ENCODE peak calls at places on chromosomes 12 and 14, in five cellular contexts. One of them, this sample, is unnamed.

GRCh38 chr14:63436286-63437098 is 106.7 kb downstream of the PPP2R5E start:
- DNase-seq in A549: no peak
- DNase-seq in Peyer's patch: no peak
- DNase-seq in lower leg skin: no peak
- DNase-seq in transverse colon: no peak
- DNase-seq in this sample: no peak

GRCh38 chr12:77841467-77842054 is 10.9 kb downstream of the NAV3 start:
- DNase-seq in A549: no peak
- DNase-seq in Peyer's patch: no peak
- DNase-seq in lower leg skin: no peak
- DNase-seq in transverse colon: no peak
- DNase-seq in this sample: no peak

GRCh38 chr12:118259079-118259478 is 113.6 kb downstream of the TAOK3 start:
- DNase-seq in A549: no peak
- DNase-seq in Peyer's patch: no peak
- DNase-seq in lower leg skin: no peak
- DNase-seq in transverse colon: no peak
- DNase-seq in this sample: no peak

GRCh38 chr12:68794653-68795253 is 13.2 kb upstream of the MDM2 start:
- DNase-seq in A549: no peak
- DNase-seq in Peyer's patch: no peak
- DNase-seq in lower leg skin: peak
- DNase-seq in transverse colon: no peak
- DNase-seq in this sample: no peak

GRCh38 chr12:64696065-64696741 is 63.0 kb downstream of the GNS start:
- DNase-seq in A549: peak
- DNase-seq in Peyer's patch: no peak
- DNase-seq in lower leg skin: no peak
- DNase-seq in transverse colon: no peak
- DNase-seq in this sample: no peak

GRCh38 chr12:27076468-27076867 is 5.9 kb downstream of the C12orf71 start:
- DNase-seq in A549: no peak
- DNase-seq in Peyer's patch: no peak
- DNase-seq in lower leg skin: no peak
- DNase-seq in transverse colon: no peak
- DNase-seq in this sample: no peak

GRCh38 chr12:123057505-123058265 is 77.2 kb downstream of the ARL6IP4 start:
- DNase-seq in A549: no peak
- DNase-seq in Peyer's patch: no peak
- DNase-seq in lower leg skin: no peak
- DNase-seq in transverse colon: no peak
- DNase-seq in this sample: no peak

GRCh38 chr12:15244341-15244740 is 23.1 kb upstream of the RERG start:
- DNase-seq in A549: no peak
- DNase-seq in Peyer's patch: no peak
- DNase-seq in lower leg skin: no peak
- DNase-seq in transverse colon: no peak
- DNase-seq in this sample: no peak

GRCh38 chr12:130026608-130027176 is 122.9 kb upstream of the TMEM132D start:
- DNase-seq in A549: peak
- DNase-seq in Peyer's patch: no peak
- DNase-seq in lower leg skin: no peak
- DNase-seq in transverse colon: peak
- DNase-seq in this sample: peak

GRCh38 chr14:104883681-104884361 is 18.8 kb downstream of the CEP170B start:
- DNase-seq in A549: no peak
- DNase-seq in Peyer's patch: no peak
- DNase-seq in lower leg skin: no peak
- DNase-seq in transverse colon: no peak
- DNase-seq in this sample: no peak

GRCh38 chr12:106445981-106446380 is 88.4 kb downstream of the POLR3B start:
- DNase-seq in A549: no peak
- DNase-seq in Peyer's patch: no peak
- DNase-seq in lower leg skin: no peak
- DNase-seq in transverse colon: no peak
- DNase-seq in this sample: no peak

GRCh38 chr14:29926228-29926627 is 1.4 kb downstream of the PRKD1 start:
- DNase-seq in A549: no peak
- DNase-seq in Peyer's patch: no peak
- DNase-seq in lower leg skin: no peak
- DNase-seq in transverse colon: no peak
- DNase-seq in this sample: no peak

GRCh38 chr14:98593361-98593761 is 678.6 kb downstream of the BCL11B start:
- DNase-seq in A549: no peak
- DNase-seq in Peyer's patch: no peak
- DNase-seq in lower leg skin: no peak
- DNase-seq in transverse colon: no peak
- DNase-seq in this sample: no peak

GRCh38 chr12:11307143-11307542 is 3.1 kb downstream of the PRB4 start:
- DNase-seq in A549: no peak
- DNase-seq in Peyer's patch: no peak
- DNase-seq in lower leg skin: no peak
- DNase-seq in transverse colon: no peak
- DNase-seq in this sample: no peak

GRCh38 chr12:753401-754237 is 1.2 kb downstream of the WNK1 start:
- DNase-seq in A549: no peak
- DNase-seq in Peyer's patch: peak
- DNase-seq in lower leg skin: peak
- DNase-seq in transverse colon: peak
- DNase-seq in this sample: no peak

GRCh38 chr14:25904446-25904845 is 693.4 kb downstream of the NOVA1 start:
- DNase-seq in A549: no peak
- DNase-seq in Peyer's patch: no peak
- DNase-seq in lower leg skin: no peak
- DNase-seq in transverse colon: no peak
- DNase-seq in this sample: no peak

GRCh38 chr14:39430762-39431415 is 1.3 kb downstream of the FBXO33 start:
- DNase-seq in A549: no peak
- DNase-seq in Peyer's patch: no peak
- DNase-seq in lower leg skin: no peak
- DNase-seq in transverse colon: no peak
- DNase-seq in this sample: no peak

GRCh38 chr14:39433452-39433813 is 1.2 kb upstream of the FBXO33 start:
- DNase-seq in A549: no peak
- DNase-seq in Peyer's patch: no peak
- DNase-seq in lower leg skin: no peak
- DNase-seq in transverse colon: no peak
- DNase-seq in this sample: no peak

GRCh38 chr14:39431416-39432178 is 636 bp downstream of the FBXO33 start:
- DNase-seq in A549: peak
- DNase-seq in Peyer's patch: peak
- DNase-seq in lower leg skin: peak
- DNase-seq in transverse colon: peak
- DNase-seq in this sample: no peak

GRCh38 chr14:39432619-39433451 is 602 bp upstream of the FBXO33 start:
- DNase-seq in A549: peak
- DNase-seq in Peyer's patch: peak
- DNase-seq in lower leg skin: peak
- DNase-seq in transverse colon: peak
- DNase-seq in this sample: peak

DNA sequence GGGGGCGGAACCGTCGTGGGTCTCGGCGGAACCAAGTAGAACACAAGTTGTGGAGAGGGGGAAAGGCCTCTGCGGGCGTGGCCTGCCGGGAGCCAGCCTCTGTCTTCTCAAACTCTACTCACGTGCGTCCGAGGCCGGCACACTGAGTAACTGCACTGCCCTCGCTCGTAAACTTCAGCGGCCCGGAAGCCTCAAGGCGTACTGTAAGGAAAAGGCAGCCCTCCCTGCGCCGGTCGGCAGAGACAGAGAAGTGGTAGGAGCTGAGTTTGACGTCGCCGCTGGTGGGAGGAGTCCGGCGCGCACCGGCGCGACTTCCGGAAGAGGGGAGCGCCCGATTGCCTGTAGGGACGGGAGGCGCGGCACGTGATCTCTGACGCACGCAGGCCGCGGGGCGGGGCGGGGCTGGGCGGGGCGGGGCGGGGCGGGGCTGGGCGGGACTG is at the start of gene FBXO33:
- DNase-seq in A549: peak
- DNase-seq in Peyer's patch: peak
- DNase-seq in lower leg skin: peak
- DNase-seq in transverse colon: peak
- DNase-seq in this sample: peak
- TF ChIP-seq POLR2A in A549: no peak
- TF ChIP-seq POLR2A in Peyer's patch: no peak
- TF ChIP-seq POLR2A in lower leg skin: no peak
- TF ChIP-seq POLR2A in transverse colon: no peak
- TF ChIP-seq POLR2A in this sample: no peak

DNA sequence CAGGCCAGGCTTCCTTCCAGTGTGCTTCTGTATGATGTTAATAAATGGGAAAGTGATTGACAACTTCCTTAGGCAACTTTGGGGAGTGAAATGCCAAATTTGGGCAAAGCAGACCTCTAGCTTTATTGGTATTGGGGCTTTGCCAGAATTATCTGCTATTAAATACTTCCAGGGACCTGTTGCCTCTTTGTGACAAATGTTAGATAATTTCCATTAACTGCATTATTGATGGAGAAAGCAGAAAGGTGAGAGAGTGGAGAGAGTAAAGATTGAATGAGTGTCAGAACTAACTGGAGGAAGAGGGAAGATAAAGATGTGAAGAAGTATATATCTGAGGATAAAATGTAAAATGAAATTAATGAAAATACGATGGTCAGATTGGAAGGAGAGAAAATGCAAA is 94.5 kb downstream of the CACNA1C start:
- DNase-seq in A549: no peak
- DNase-seq in Peyer's patch: no peak
- DNase-seq in lower leg skin: no peak
- DNase-seq in transverse colon: no peak
- DNase-seq in this sample: no peak
- TF ChIP-seq POLR2A in A549: no peak
- TF ChIP-seq POLR2A in Peyer's patch: no peak
- TF ChIP-seq POLR2A in lower leg skin: no peak
- TF ChIP-seq POLR2A in transverse colon: no peak
- TF ChIP-seq POLR2A in this sample: no peak

DNA sequence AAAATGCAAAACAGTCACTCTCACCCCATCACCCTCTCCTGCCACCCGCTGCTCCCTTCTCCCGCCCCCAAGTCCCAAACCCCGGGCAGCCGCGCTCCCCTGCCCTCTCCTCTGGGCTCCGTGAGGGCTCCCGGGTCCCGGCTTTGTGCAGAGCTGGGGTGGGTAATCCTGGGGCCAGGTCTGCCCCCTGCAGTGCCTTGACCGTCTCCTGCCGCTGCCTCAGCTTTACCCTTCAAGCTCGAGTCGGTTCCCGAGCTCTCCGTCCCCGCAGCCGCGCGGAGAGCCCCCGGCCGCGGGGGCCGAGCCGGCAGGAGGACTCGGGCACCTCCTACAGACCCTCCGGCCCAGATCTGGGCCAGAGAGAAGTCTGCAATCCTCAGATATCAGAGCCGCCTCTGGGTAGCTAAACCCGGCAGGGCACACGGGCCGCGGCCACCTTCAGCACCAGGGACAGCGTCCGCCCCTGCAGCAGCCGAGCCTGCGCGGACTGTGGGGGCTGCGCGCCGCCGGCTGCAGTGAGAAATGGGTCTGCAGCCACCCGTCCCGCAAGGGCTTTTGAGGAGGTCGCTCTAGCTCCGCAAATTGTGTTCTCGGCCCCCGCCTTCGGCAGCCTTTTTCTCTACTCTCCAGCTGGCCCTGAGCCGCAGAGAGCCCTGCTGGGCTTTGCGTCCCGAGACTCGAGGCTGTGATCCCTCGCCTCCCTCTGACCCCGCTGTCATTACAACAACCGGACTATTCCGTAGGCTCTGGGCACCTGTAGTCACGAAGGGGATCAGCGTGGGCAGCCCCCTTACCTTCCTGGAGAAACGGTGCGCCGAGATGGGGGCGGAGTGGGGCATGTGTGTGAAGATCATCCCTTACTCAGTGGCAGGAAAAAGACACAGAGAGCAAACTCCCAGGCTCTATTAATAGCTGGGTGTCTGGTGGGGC is 1.2 kb downstream of the PRMT8 start:
- DNase-seq in A549: peak
- DNase-seq in Peyer's patch: no peak
- DNase-seq in lower leg skin: peak
- DNase-seq in transverse colon: peak
- DNase-seq in this sample: peak
- TF ChIP-seq POLR2A in A549: no peak
- TF ChIP-seq POLR2A in Peyer's patch: no peak
- TF ChIP-seq POLR2A in lower leg skin: no peak
- TF ChIP-seq POLR2A in transverse colon: no peak
- TF ChIP-seq POLR2A in this sample: no peak

GRCh38 chr14:75063491-75064204 is at the start of gene ACYP1:
- DNase-seq in A549: peak
- DNase-seq in Peyer's patch: peak
- DNase-seq in lower leg skin: peak
- DNase-seq in transverse colon: peak
- DNase-seq in this sample: peak
- TF ChIP-seq POLR2A in A549: peak
- TF ChIP-seq POLR2A in Peyer's patch: no peak
- TF ChIP-seq POLR2A in lower leg skin: no peak
- TF ChIP-seq POLR2A in transverse colon: peak
- TF ChIP-seq POLR2A in this sample: peak

GRCh38 chr14:23159516-23159915 is 23.9 kb downstream of the SLC7A8 start:
- DNase-seq in A549: no peak
- DNase-seq in Peyer's patch: no peak
- DNase-seq in lower leg skin: no peak
- DNase-seq in transverse colon: no peak
- DNase-seq in this sample: no peak

GRCh38 chr14:23149745-23150144 is 30.7 kb upstream of the CEBPE start:
- DNase-seq in A549: no peak
- DNase-seq in Peyer's patch: no peak
- DNase-seq in lower leg skin: no peak
- DNase-seq in transverse colon: no peak
- DNase-seq in this sample: no peak

GRCh38 chr14:23151342-23151741 is 32.1 kb downstream of the SLC7A8 start:
- DNase-seq in A549: no peak
- DNase-seq in Peyer's patch: no peak
- DNase-seq in lower leg skin: no peak
- DNase-seq in transverse colon: no peak
- DNase-seq in this sample: no peak

GRCh38 chr14:23153891-23154796 is 29.3 kb downstream of the SLC7A8 start:
- DNase-seq in A549: no peak
- DNase-seq in Peyer's patch: peak
- DNase-seq in lower leg skin: peak
- DNase-seq in transverse colon: peak
- DNase-seq in this sample: no peak

DNA sequence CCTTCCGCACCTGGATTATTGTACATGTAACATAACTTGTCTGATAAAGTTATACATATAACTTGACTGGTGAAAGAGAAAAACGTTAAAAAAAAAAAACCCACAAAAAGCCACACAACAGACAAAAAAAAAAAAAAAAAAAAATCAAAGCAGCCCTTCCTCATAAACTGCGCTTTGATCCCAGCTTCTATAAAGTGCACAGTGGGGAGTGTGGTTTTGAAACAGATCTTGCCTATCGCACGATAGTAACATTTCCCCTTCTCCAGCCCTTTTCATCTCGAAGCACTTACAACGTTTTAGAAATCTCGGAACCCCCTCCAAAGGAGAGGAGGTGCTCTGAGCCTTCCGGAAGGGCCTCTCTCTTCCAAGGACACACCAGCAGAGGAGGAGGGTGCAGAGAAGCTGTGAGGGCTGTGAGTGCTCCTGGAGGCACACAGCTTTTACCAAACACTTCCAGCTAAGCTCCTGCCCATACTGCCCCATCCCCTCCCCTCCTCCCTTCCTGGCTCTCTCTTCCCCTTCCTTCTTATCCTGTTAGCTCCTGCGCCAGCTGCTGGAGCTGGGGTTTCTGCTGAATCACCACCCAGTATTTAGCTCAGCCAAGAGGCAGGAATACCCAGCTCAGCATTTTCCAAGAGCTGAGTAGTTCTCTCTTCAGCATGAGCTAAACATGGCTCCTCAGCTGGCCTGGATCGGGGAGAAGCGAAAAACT is 28.4 kb downstream of the SLC7A8 start:
- DNase-seq in A549: no peak
- DNase-seq in Peyer's patch: no peak
- DNase-seq in lower leg skin: peak
- DNase-seq in transverse colon: peak
- DNase-seq in this sample: peak
- TF ChIP-seq POLR2A in A549: no peak
- TF ChIP-seq POLR2A in Peyer's patch: no peak
- TF ChIP-seq POLR2A in lower leg skin: no peak
- TF ChIP-seq POLR2A in transverse colon: peak
- TF ChIP-seq POLR2A in this sample: no peak